ENCODE peak calls at places on chromosomes 3 and 15, in five cellular contexts. W, D, M, Q and T are unnamed samples.

GRCh38 chr3:108391917-108392585 is 95.7 kb downstream of the HHLA2 start:
- DNase-seq in D (no peak), W (no peak), Q (no peak), M (peak; percentile 28), T (no peak)

GRCh38 chr15:94083467-94083991 is 147.8 kb upstream of the MCTP2 start:
- DNase-seq in W (no peak), D (no peak), Q (no peak), M (peak; percentile 73), T (no peak)

GRCh38 chr3:11455977-11456376 is 183.8 kb downstream of the ATG7 start:
- DNase-seq in W (no peak), Q (peak; percentile 87), M (peak; percentile 97), D (no peak), T (no peak)

GRCh38 chr3:123781138-123781537 is 103.0 kb downstream of the MYLK start:
- DNase-seq in W (no peak), D (no peak), M (no peak), Q (no peak), T (no peak)

GRCh38 chr3:190345878-190346277 is 23.6 kb upstream of the CLDN1 start:
- DNase-seq in M (peak; percentile 33), Q (no peak), W (no peak), D (no peak), T (no peak)

GRCh38 chr15:91867581-91868026 is 14.1 kb downstream of the SLCO3A1 start:
- DNase-seq in M (peak; percentile 39), W (no peak), D (no peak), Q (peak; percentile 35), T (no peak)

GRCh38 chr3:38039899-38040261 is 872 bp downstream of the DLEC1 start:
- DNase-seq in W (no peak), Q (no peak), M (peak; percentile 43), D (peak; percentile 41), T (no peak)

GRCh38 chr15:50883903-50884302 is 24.6 kb upstream of the AP4E1 start:
- DNase-seq in Q (no peak), M (peak; percentile 80), D (no peak), W (no peak), T (no peak)

GRCh38 chr3:159911011-159911663 is 77.5 kb upstream of the IL12A start:
- DNase-seq in D (no peak), W (no peak), Q (no peak), M (no peak), T (no peak)

GRCh38 chr3:168094877-168095610 is 680 bp downstream of the GOLIM4 start:
- DNase-seq in M (peak; percentile 68), W (peak; percentile 32), D (peak; percentile 5), Q (no peak), T (peak; percentile 96)

GRCh38 chr3:191269289-191270085 is 59.7 kb upstream of the CCDC50 start:
- DNase-seq in W (no peak), Q (no peak), D (no peak), M (no peak), T (no peak)

GRCh38 chr15:48466825-48467224 is 135.6 kb downstream of the DUT start:
- DNase-seq in D (no peak), M (no peak), Q (no peak), W (no peak), T (no peak)

GRCh38 chr3:188439080-188439479 is 285.1 kb downstream of the LPP start:
- DNase-seq in D (no peak), W (no peak), M (no peak), Q (no peak), T (no peak)

GRCh38 chr3:156646958-156647357 is 27.4 kb upstream of the TIPARP start:
- DNase-seq in D (no peak), W (no peak), M (no peak), Q (no peak), T (no peak)

GRCh38 chr3:25831578-25831977 is 41.7 kb downstream of the OXSM start:
- DNase-seq in M (peak; percentile 57), D (no peak), W (no peak), Q (peak; percentile 18), T (peak; percentile 67)

GRCh38 chr3:31016196-31016595 is 121.7 kb upstream of the GADL1 start:
- DNase-seq in M (no peak), W (no peak), Q (no peak), D (no peak), T (no peak)

GRCh38 chr3:176568189-176568588 is 629.1 kb downstream of the TBL1XR1 start:
- DNase-seq in M (no peak), D (no peak), W (no peak), Q (no peak), T (no peak)

GRCh38 chr3:82587174-82587573 is 825.7 kb upstream of the GBE1 start:
- DNase-seq in M (no peak), D (no peak), Q (no peak), W (no peak), T (no peak)

GRCh38 chr3:47414666-47415587 is 34.1 kb downstream of the PTPN23 start:
- DNase-seq in Q (no peak), D (no peak), W (peak; percentile 35), M (no peak), T (no peak)

GRCh38 chr15:62059818-62060115 is 480 bp downstream of the VPS13C start:
- DNase-seq in M (peak; percentile 67), Q (no peak), D (peak; percentile 60), W (no peak), T (no peak)

GRCh38 chr3:16474920-16475319 is 38.6 kb downstream of the RFTN1 start:
- DNase-seq in D (no peak), M (peak; percentile 88), Q (no peak), W (no peak), T (no peak)

GRCh38 chr3:120442975-120443517 is 7.7 kb downstream of the FSTL1 start:
- DNase-seq in Q (no peak), M (no peak), W (no peak), D (no peak), T (no peak)

GRCh38 chr3:123094492-123094891 is 27.7 kb downstream of the PDIA5 start:
- DNase-seq in Q (no peak), D (no peak), W (no peak), M (no peak), T (no peak)

GRCh38 chr3:185175370-185175987 is 22.6 kb upstream of the C3orf70 start:
- DNase-seq in W (no peak), Q (no peak), D (no peak), M (peak; percentile 55), T (peak; percentile 67)

GRCh38 chr3:58167431-58168351 is 43.1 kb downstream of the DNASE1L3 start:
- DNase-seq in Q (no peak), M (no peak), D (peak; percentile 28), W (peak; percentile 84), T (peak; percentile 56)

GRCh38 chr3:23002846-23003800 is 200.0 kb upstream of the UBE2E2 start:
- DNase-seq in W (no peak), M (peak; percentile 67), Q (no peak), D (no peak), T (no peak)

GRCh38 chr3:152444029-152444641 is 175.4 kb downstream of the MBNL1 start:
- DNase-seq in W (no peak), M (peak; percentile 72), D (no peak), Q (peak; percentile 31), T (peak; percentile 32)

GRCh38 chr3:150733373-150733935 is 29.5 kb downstream of the SIAH2 start:
- DNase-seq in M (no peak), Q (no peak), D (no peak), W (no peak), T (no peak)

GRCh38 chr15:95267476-95267875 is 1036.1 kb downstream of the MCTP2 start:
- DNase-seq in Q (no peak), D (no peak), W (no peak), M (no peak), T (no peak)

GRCh38 chr3:123034996-123035395 is 7.4 kb upstream of the SEMA5B start:
- DNase-seq in W (no peak), D (no peak), Q (no peak), M (no peak), T (no peak)

GRCh38 chr3:125140011-125140813 is 72.3 kb downstream of the SLC12A8 start:
- DNase-seq in Q (no peak), W (peak; percentile 85), M (peak; percentile 79), D (no peak), T (no peak)

GRCh38 chr3:136576279-136577009 is 175.7 kb downstream of the STAG1 start:
- DNase-seq in Q (no peak), M (no peak), W (no peak), D (no peak), T (no peak)

GRCh38 chr3:72342450-72342849 is 505.8 kb downstream of the SHQ1 start:
- DNase-seq in D (no peak), W (no peak), M (no peak), Q (no peak), T (no peak)

GRCh38 chr15:76512971-76513370 is 176.4 kb downstream of the ISL2 start:
- DNase-seq in Q (no peak), W (no peak), D (no peak), M (peak; percentile 16), T (no peak)

GRCh38 chr3:44114142-44114541 is 127.5 kb upstream of the TOPAZ1 start:
- DNase-seq in Q (no peak), D (peak; percentile 2), W (peak; percentile 85), M (peak; percentile 21), T (peak; percentile 58)

GRCh38 chr3:13044496-13045244 is 28.6 kb downstream of the IQSEC1 start:
- DNase-seq in W (no peak), Q (no peak), D (no peak), M (no peak), T (peak; percentile 38)

GRCh38 chr15:100715571-100716455 is 113.4 kb downstream of the ASB7 start:
- DNase-seq in Q (no peak), W (no peak), M (no peak), D (no peak), T (no peak)

GRCh38 chr15:75843618-75844610 is 667 bp downstream of the UBE2Q2 start:
- DNase-seq in M (peak; percentile 66), W (peak; percentile 61), D (peak; percentile 34), Q (no peak), T (peak; percentile 90)

GRCh38 chr15:39312984-39313383 is 267.9 kb upstream of the THBS1 start:
- DNase-seq in M (peak; percentile 14), Q (no peak), D (no peak), W (no peak), T (no peak)

GRCh38 chr3:133928136-133928893 is 32.6 kb upstream of the RAB6B start:
- DNase-seq in M (no peak), Q (no peak), W (no peak), D (no peak), T (no peak)